ENCODE peak calls at places on chromosome 3, in nine cellular contexts. V is LoVo; N is T-helper 1 cell; I is PC-9; W is stimulated activated CD8-positive, alpha-beta memory T cell treated with anti-CD3 and anti-CD28 coated beads, Interleukin-4, amount 100 ng/mL, for 4 hours; B is astrocyte; A is right lobe of liver; P is memory B cell; T is activated T-helper 1 cell treated with Interleukin-2 at 50 U/mL for 16 hours. E is an unnamed sample.
A peak's percentile ranks its signal among the peaks of the same experiment; 100 is the strongest.

GRCh38 chr3:90054306-90054705 is 946.9 kb downstream of the EPHA3 start:
- DNase-seq in V (no peak), N (no peak), I (no peak), W (no peak), B (no peak), A (no peak), P (no peak), T (no peak), E (no peak)

GRCh38 chr3:171753025-171753472 is 57.2 kb downstream of the PLD1 start:
- DNase-seq in V (no peak), N (no peak), I (peak; percentile 43), W (no peak), B (peak; percentile 16), A (peak; percentile 85), P (no peak), T (no peak), E (no peak)

GRCh38 chr3:66702126-66702525 is 201.3 kb upstream of the LRIG1 start:
- DNase-seq in V (no peak), N (no peak), I (no peak), W (no peak), B (peak; percentile 55), A (no peak), P (no peak), T (no peak), E (no peak)

GRCh38 chr3:40187945-40188344 is 121.6 kb upstream of the EIF1B start:
- DNase-seq in V (no peak), N (no peak), I (no peak), W (no peak), B (no peak), A (no peak), P (no peak), T (no peak), E (no peak)

GRCh38 chr3:88142094-88142624 is 7.6 kb upstream of the C3orf38 start:
- DNase-seq in V (no peak), N (no peak), I (no peak), W (no peak), B (peak; percentile 39), A (no peak), P (no peak), T (no peak), E (no peak)

GRCh38 chr3:154050216-154050615 is 71.0 kb upstream of the ARHGEF26 start:
- DNase-seq in V (no peak), N (no peak), I (no peak), W (no peak), B (no peak), A (no peak), P (no peak), T (no peak), E (no peak)

GRCh38 chr3:133393204-133393603 is 6.7 kb upstream of the BFSP2 start:
- DNase-seq in V (no peak), N (no peak), I (no peak), W (no peak), B (no peak), A (no peak), P (no peak), T (no peak), E (no peak)

GRCh38 chr3:12681089-12681488 is 17.2 kb upstream of the RAF1 start:
- DNase-seq in V (no peak), N (no peak), I (no peak), W (no peak), B (no peak), A (no peak), P (no peak), T (no peak), E (no peak)

GRCh38 chr3:49747792-49748480 is 24.2 kb upstream of the GMPPB start:
- DNase-seq in V (no peak), N (no peak), I (no peak), W (no peak), B (peak; percentile 92), A (no peak), P (no peak), T (no peak), E (no peak)